ENCODE peak calls at places on chromosomes 2 and 18, in ten cellular contexts. F is H1, T is RWPE1, S is GM12865, A is IMR-90, Z is HFF-Myc, M is mammary epithelial cell, Q is tibial artery, P is DND-41, U is spleen. D is an unnamed sample.

GRCh38 chr2:241857041-241857541 is 1.6 kb downstream of the PDCD1 start:
- DNase-seq in F (no peak), T (no peak), S (no peak), A (no peak), Z (no peak), M (no peak), Q (peak; percentile 61), P (no peak), U (peak; percentile 77), D (peak; percentile 38)

GRCh38 chr2:145194671-145195070 is 674.8 kb upstream of the ZEB2 start:
- DNase-seq in F (no peak), T (no peak), S (no peak), A (no peak), Z (no peak), M (no peak), Q (no peak), P (no peak), U (no peak), D (no peak)

GRCh38 chr2:46241344-46241743 is 55.9 kb upstream of the EPAS1 start:
- DNase-seq in F (no peak), T (peak; percentile 16), S (no peak), A (peak; percentile 27), Z (no peak), M (peak; percentile 44), Q (no peak), P (no peak), U (no peak), D (no peak)

GRCh38 chr2:239274391-239275001 is 126.3 kb downstream of the HDAC4 start:
- DNase-seq in F (no peak), T (peak; percentile 29), S (no peak), A (peak; percentile 70), Z (peak; percentile 40), M (peak; percentile 24), Q (peak; percentile 78), P (no peak), U (peak; percentile 83), D (peak; percentile 72)

GRCh38 chr2:1893856-1894255 is 149.5 kb upstream of the PXDN start:
- DNase-seq in F (no peak), T (no peak), S (no peak), A (no peak), Z (no peak), M (no peak), Q (no peak), P (no peak), U (no peak), D (no peak)

GRCh38 chr2:232789067-232789466 is 12.7 kb upstream of the KCNJ13 start:
- DNase-seq in F (no peak), T (no peak), S (no peak), A (no peak), Z (no peak), M (no peak), Q (no peak), P (no peak), U (no peak), D (no peak)

GRCh38 chr2:199717587-199717907 is 133.4 kb downstream of the FTCDNL1 start:
- DNase-seq in F (no peak), T (no peak), S (no peak), A (no peak), Z (no peak), M (no peak), Q (no peak), P (no peak), U (no peak), D (no peak)

GRCh38 chr2:233807215-233807865 is 29.2 kb downstream of the MROH2A start:
- DNase-seq in F (no peak), T (no peak), S (no peak), A (no peak), Z (no peak), M (no peak), Q (peak; percentile 48), P (no peak), U (peak; percentile 56), D (no peak)

GRCh38 chr18:71837560-71837959 is 706.6 kb downstream of the CBLN2 start:
- DNase-seq in F (no peak), T (no peak), S (no peak), A (no peak), Z (no peak), M (no peak), Q (no peak), P (no peak), U (no peak), D (no peak)

GRCh38 chr2:48442610-48443360 is 87.2 kb upstream of the STON1 start:
- DNase-seq in F (no peak), T (no peak), S (no peak), A (no peak), Z (no peak), M (no peak), Q (no peak), P (no peak), U (no peak), D (no peak)
- TF ChIP-seq CTCF in F (no peak), T (no peak), S (no peak), A (no peak), Z (no peak), M (no peak), Q (no peak), P (no peak), U (no peak), D (no peak)

GRCh38 chr18:48735070-48735676 is 196.3 kb downstream of the CTIF start:
- DNase-seq in F (peak; percentile 7), T (peak; percentile 15), S (no peak), A (peak; percentile 44), Z (no peak), M (peak; percentile 37), Q (no peak), P (no peak), U (no peak), D (no peak)

GRCh38 chr18:48735856-48736255 is 197.0 kb downstream of the CTIF start:
- DNase-seq in F (no peak), T (no peak), S (no peak), A (no peak), Z (no peak), M (no peak), Q (no peak), P (no peak), U (no peak), D (no peak)

GRCh38 chr18:48734460-48734859 is 195.6 kb downstream of the CTIF start:
- DNase-seq in F (no peak), T (no peak), S (no peak), A (no peak), Z (no peak), M (no peak), Q (no peak), P (no peak), U (no peak), D (no peak)

GRCh38 chr18:48736861-48737260 is 198.0 kb downstream of the CTIF start:
- DNase-seq in F (no peak), T (no peak), S (no peak), A (no peak), Z (no peak), M (no peak), Q (no peak), P (no peak), U (no peak), D (no peak)

GRCh38 chr18:48736316-48736715 is 197.5 kb downstream of the CTIF start:
- DNase-seq in F (no peak), T (no peak), S (no peak), A (no peak), Z (no peak), M (no peak), Q (no peak), P (no peak), U (no peak), D (no peak)
- TF ChIP-seq CTCF in F (no peak), T (no peak), S (no peak), A (no peak), Z (no peak), M (no peak), Q (no peak), P (no peak), U (no peak), D (no peak)

GRCh38 chr2:25851740-25852503 is 26.4 kb downstream of the ASXL2 start:
- DNase-seq in F (no peak), T (peak; percentile 59), S (peak; percentile 79), A (peak; percentile 93), Z (peak; percentile 56), M (peak; percentile 70), Q (no peak), P (peak; percentile 41), U (no peak), D (no peak)
- TF ChIP-seq CTCF in F (no peak), T (peak; percentile 79), S (peak; percentile 54), A (peak; percentile 74), Z (peak; percentile 47), M (peak; percentile 67), Q (peak; percentile 56), P (peak; percentile 86), U (peak; percentile 72), D (peak; percentile 79)

DNA sequence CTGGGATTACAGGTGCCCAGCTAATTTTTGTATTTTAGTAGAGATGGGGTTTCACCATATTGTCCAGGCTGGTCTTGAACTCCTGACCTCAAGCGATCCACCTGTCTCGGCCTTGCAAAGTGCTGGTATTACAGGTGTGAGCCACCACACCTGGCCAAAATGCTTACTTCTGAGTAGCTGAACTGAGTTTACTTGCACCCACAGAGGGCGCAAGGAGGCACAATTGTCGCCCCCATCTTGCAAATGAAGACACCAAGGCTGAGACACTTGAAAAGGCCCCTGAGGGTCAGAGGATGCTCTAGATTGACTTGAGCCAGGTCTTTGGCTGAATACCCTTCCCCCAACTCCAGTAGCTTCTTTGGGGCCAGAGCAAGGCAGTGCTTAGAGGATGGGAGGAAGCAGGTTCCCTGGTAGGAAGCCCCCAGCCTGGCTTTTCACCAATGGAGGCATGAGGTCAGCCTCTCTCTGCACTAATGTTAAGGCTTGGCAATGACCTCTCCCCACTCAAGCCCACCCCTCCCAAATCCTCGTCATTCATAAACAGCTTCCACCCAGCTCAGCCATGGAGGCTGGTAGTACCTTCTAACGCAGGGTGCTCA is 14.5 kb upstream of the KIF1A start:
- DNase-seq in F (no peak), T (no peak), S (no peak), A (no peak), Z (no peak), M (no peak), Q (no peak), P (no peak), U (peak; percentile 64), D (no peak)
- TF ChIP-seq CTCF in F (no peak), T (no peak), S (no peak), A (no peak), Z (no peak), M (no peak), Q (no peak), P (no peak), U (no peak), D (no peak)

GRCh38 chr18:32454667-32455066 is 16.0 kb downstream of the GAREM1 start:
- DNase-seq in F (no peak), T (no peak), S (no peak), A (peak; percentile 9), Z (no peak), M (no peak), Q (no peak), P (no peak), U (no peak), D (no peak)
- TF ChIP-seq CTCF in F (no peak), T (no peak), S (no peak), A (no peak), Z (no peak), M (no peak), Q (no peak), P (no peak), U (no peak), D (no peak)

D was measured in CD14-positive monocyte.